ENCODE peak calls at places on chromosome 14, in seven cellular contexts. One of them, this sample, is unnamed.

GRCh38 chr14:63874223-63874622 is 21.4 kb downstream of the SYNE2 start:
- DNase-seq in B cell: no peak
- DNase-seq in tibial artery: no peak
- DNase-seq in cardiac fibroblast: no peak
- DNase-seq in MM.1S: no peak
- DNase-seq in endothelial cell: peak; percentile 23
- DNase-seq in brain microvascular endothelial cell: no peak
- DNase-seq in this sample: no peak

GRCh38 chr14:59463773-59464650 is 1.2 kb downstream of the GPR135 start:
- DNase-seq in B cell: no peak
- DNase-seq in tibial artery: peak; percentile 63
- DNase-seq in cardiac fibroblast: peak; percentile 51
- DNase-seq in MM.1S: no peak
- DNase-seq in endothelial cell: peak; percentile 24
- DNase-seq in brain microvascular endothelial cell: no peak
- DNase-seq in this sample: peak; percentile 54

GRCh38 chr14:46108228-46108627 is 543.4 kb downstream of the RPL10L start:
- DNase-seq in B cell: no peak
- DNase-seq in tibial artery: no peak
- DNase-seq in cardiac fibroblast: no peak
- DNase-seq in MM.1S: no peak
- DNase-seq in endothelial cell: no peak
- DNase-seq in brain microvascular endothelial cell: no peak
- DNase-seq in this sample: no peak

GRCh38 chr14:69648480-69649414 is 37.4 kb downstream of the SUSD6 start:
- DNase-seq in B cell: no peak
- DNase-seq in tibial artery: no peak
- DNase-seq in cardiac fibroblast: peak; percentile 63
- DNase-seq in MM.1S: peak; percentile 17
- DNase-seq in endothelial cell: no peak
- DNase-seq in brain microvascular endothelial cell: peak; percentile 65
- DNase-seq in this sample: no peak

GRCh38 chr14:23086565-23086964 is 8.4 kb downstream of the ACIN1 start:
- DNase-seq in B cell: no peak
- DNase-seq in tibial artery: no peak
- DNase-seq in cardiac fibroblast: no peak
- DNase-seq in MM.1S: no peak
- DNase-seq in endothelial cell: no peak
- DNase-seq in brain microvascular endothelial cell: no peak
- DNase-seq in this sample: no peak

GRCh38 chr14:44961151-44961729 is 507 bp downstream of the KLHL28 start:
- DNase-seq in B cell: peak; percentile 70
- DNase-seq in tibial artery: peak; percentile 71
- DNase-seq in cardiac fibroblast: peak; percentile 71
- DNase-seq in MM.1S: peak; percentile 43
- DNase-seq in endothelial cell: peak; percentile 56
- DNase-seq in brain microvascular endothelial cell: peak; percentile 46
- DNase-seq in this sample: peak; percentile 76

GRCh38 chr14:59507752-59508103 is 23.4 kb downstream of the JKAMP start:
- DNase-seq in B cell: no peak
- DNase-seq in tibial artery: no peak
- DNase-seq in cardiac fibroblast: no peak
- DNase-seq in MM.1S: no peak
- DNase-seq in endothelial cell: no peak
- DNase-seq in brain microvascular endothelial cell: no peak
- DNase-seq in this sample: no peak

GRCh38 chr14:105862581-105863239 is 336.3 kb downstream of the TMEM121 start:
- DNase-seq in B cell: peak; percentile 60
- DNase-seq in tibial artery: no peak
- DNase-seq in cardiac fibroblast: no peak
- DNase-seq in MM.1S: peak; percentile 5
- DNase-seq in endothelial cell: no peak
- DNase-seq in brain microvascular endothelial cell: no peak
- DNase-seq in this sample: no peak

GRCh38 chr14:91032250-91032649 is 28.2 kb downstream of the RPS6KA5 start:
- DNase-seq in B cell: no peak
- DNase-seq in tibial artery: no peak
- DNase-seq in cardiac fibroblast: no peak
- DNase-seq in MM.1S: no peak
- DNase-seq in endothelial cell: no peak
- DNase-seq in brain microvascular endothelial cell: no peak
- DNase-seq in this sample: no peak

GRCh38 chr14:51564986-51565604 is 86.6 kb upstream of the FRMD6 start:
- DNase-seq in B cell: no peak
- DNase-seq in tibial artery: no peak
- DNase-seq in cardiac fibroblast: no peak
- DNase-seq in MM.1S: no peak
- DNase-seq in endothelial cell: no peak
- DNase-seq in brain microvascular endothelial cell: no peak
- DNase-seq in this sample: no peak

GRCh38 chr14:77200406-77200985 is 18.9 kb downstream of the TMEM63C start:
- DNase-seq in B cell: no peak
- DNase-seq in tibial artery: no peak
- DNase-seq in cardiac fibroblast: no peak
- DNase-seq in MM.1S: no peak
- DNase-seq in endothelial cell: no peak
- DNase-seq in brain microvascular endothelial cell: no peak
- DNase-seq in this sample: peak; percentile 40

GRCh38 chr14:66284346-66284745 is 201.8 kb upstream of the CCDC196 start:
- DNase-seq in B cell: no peak
- DNase-seq in tibial artery: no peak
- DNase-seq in cardiac fibroblast: no peak
- DNase-seq in MM.1S: no peak
- DNase-seq in endothelial cell: no peak
- DNase-seq in brain microvascular endothelial cell: peak; percentile 16
- DNase-seq in this sample: no peak

GRCh38 chr14:105199093-105199492 is 18.0 kb upstream of the NUDT14 start:
- DNase-seq in B cell: no peak
- DNase-seq in tibial artery: no peak
- DNase-seq in cardiac fibroblast: peak; percentile 58
- DNase-seq in MM.1S: no peak
- DNase-seq in endothelial cell: no peak
- DNase-seq in brain microvascular endothelial cell: peak; percentile 37
- DNase-seq in this sample: no peak

GRCh38 chr14:104355101-104355691 is 216.8 kb downstream of the KIF26A start:
- DNase-seq in B cell: no peak
- DNase-seq in tibial artery: peak; percentile 46
- DNase-seq in cardiac fibroblast: no peak
- DNase-seq in MM.1S: no peak
- DNase-seq in endothelial cell: no peak
- DNase-seq in brain microvascular endothelial cell: no peak
- DNase-seq in this sample: peak; percentile 45

GRCh38 chr14:34539407-34540180 is at the start of gene EAPP:
- DNase-seq in B cell: peak; percentile 99
- DNase-seq in tibial artery: peak; percentile 99
- DNase-seq in cardiac fibroblast: peak; percentile 99
- DNase-seq in MM.1S: peak; percentile 89
- DNase-seq in endothelial cell: peak; percentile 93
- DNase-seq in brain microvascular endothelial cell: peak; percentile 96
- DNase-seq in this sample: peak; percentile 96

GRCh38 chr14:105532735-105533141 is 6.4 kb downstream of the TMEM121 start:
- DNase-seq in B cell: peak; percentile 75
- DNase-seq in tibial artery: peak; percentile 57
- DNase-seq in cardiac fibroblast: peak; percentile 42
- DNase-seq in MM.1S: no peak
- DNase-seq in endothelial cell: peak; percentile 43
- DNase-seq in brain microvascular endothelial cell: peak; percentile 8
- DNase-seq in this sample: peak; percentile 28

GRCh38 chr14:68757618-68758081 is 35.2 kb downstream of the ZFP36L1 start:
- DNase-seq in B cell: peak; percentile 61
- DNase-seq in tibial artery: peak; percentile 75
- DNase-seq in cardiac fibroblast: peak; percentile 19
- DNase-seq in MM.1S: no peak
- DNase-seq in endothelial cell: no peak
- DNase-seq in brain microvascular endothelial cell: no peak
- DNase-seq in this sample: no peak

GRCh38 chr14:40240456-40240855 is 808.2 kb upstream of the FBXO33 start:
- DNase-seq in B cell: no peak
- DNase-seq in tibial artery: no peak
- DNase-seq in cardiac fibroblast: no peak
- DNase-seq in MM.1S: no peak
- DNase-seq in endothelial cell: no peak
- DNase-seq in brain microvascular endothelial cell: no peak
- DNase-seq in this sample: no peak

GRCh38 chr14:26200675-26201074 is 397.2 kb downstream of the NOVA1 start:
- DNase-seq in B cell: no peak
- DNase-seq in tibial artery: no peak
- DNase-seq in cardiac fibroblast: no peak
- DNase-seq in MM.1S: no peak
- DNase-seq in endothelial cell: no peak
- DNase-seq in brain microvascular endothelial cell: no peak
- DNase-seq in this sample: no peak

GRCh38 chr14:49972199-49972671 is 79.4 kb downstream of the ARF6 start:
- DNase-seq in B cell: no peak
- DNase-seq in tibial artery: no peak
- DNase-seq in cardiac fibroblast: peak; percentile 69
- DNase-seq in MM.1S: peak; percentile 6
- DNase-seq in endothelial cell: no peak
- DNase-seq in brain microvascular endothelial cell: no peak
- DNase-seq in this sample: no peak

GRCh38 chr14:32564591-32564990 is 235.5 kb downstream of the AKAP6 start:
- DNase-seq in B cell: no peak
- DNase-seq in tibial artery: no peak
- DNase-seq in cardiac fibroblast: peak; percentile 56
- DNase-seq in MM.1S: no peak
- DNase-seq in endothelial cell: no peak
- DNase-seq in brain microvascular endothelial cell: no peak
- DNase-seq in this sample: no peak

GRCh38 chr14:52012635-52013034 is 23.3 kb downstream of the RTRAF start:
- DNase-seq in B cell: no peak
- DNase-seq in tibial artery: peak; percentile 79
- DNase-seq in cardiac fibroblast: peak; percentile 95
- DNase-seq in MM.1S: no peak
- DNase-seq in endothelial cell: no peak
- DNase-seq in brain microvascular endothelial cell: no peak
- DNase-seq in this sample: no peak

GRCh38 chr14:69318241-69318640 is 58.3 kb downstream of the GALNT16 start:
- DNase-seq in B cell: no peak
- DNase-seq in tibial artery: peak; percentile 51
- DNase-seq in cardiac fibroblast: no peak
- DNase-seq in MM.1S: no peak
- DNase-seq in endothelial cell: no peak
- DNase-seq in brain microvascular endothelial cell: no peak
- DNase-seq in this sample: no peak

GRCh38 chr14:105168979-105169507 is 467 bp upstream of the JAG2 start:
- DNase-seq in B cell: no peak
- DNase-seq in tibial artery: no peak
- DNase-seq in cardiac fibroblast: no peak
- DNase-seq in MM.1S: no peak
- DNase-seq in endothelial cell: peak; percentile 88
- DNase-seq in brain microvascular endothelial cell: no peak
- DNase-seq in this sample: peak; percentile 86

GRCh38 chr14:52446355-52446754 is 106.0 kb downstream of the TXNDC16 start:
- DNase-seq in B cell: no peak
- DNase-seq in tibial artery: no peak
- DNase-seq in cardiac fibroblast: no peak
- DNase-seq in MM.1S: no peak
- DNase-seq in endothelial cell: no peak
- DNase-seq in brain microvascular endothelial cell: no peak
- DNase-seq in this sample: no peak

GRCh38 chr14:67944605-67945004 is 125.0 kb downstream of the RAD51B start:
- DNase-seq in B cell: no peak
- DNase-seq in tibial artery: no peak
- DNase-seq in cardiac fibroblast: no peak
- DNase-seq in MM.1S: no peak
- DNase-seq in endothelial cell: no peak
- DNase-seq in brain microvascular endothelial cell: no peak
- DNase-seq in this sample: no peak

GRCh38 chr14:79584679-79585078 is 626.6 kb downstream of the DIO2 start:
- DNase-seq in B cell: no peak
- DNase-seq in tibial artery: no peak
- DNase-seq in cardiac fibroblast: peak; percentile 67
- DNase-seq in MM.1S: no peak
- DNase-seq in endothelial cell: no peak
- DNase-seq in brain microvascular endothelial cell: peak; percentile 91
- DNase-seq in this sample: no peak
- TF ChIP-seq CTCF in B cell: no peak
- TF ChIP-seq CTCF in tibial artery: no peak
- TF ChIP-seq CTCF in cardiac fibroblast: peak; percentile 25
- TF ChIP-seq CTCF in MM.1S: no peak
- TF ChIP-seq CTCF in endothelial cell: no peak
- TF ChIP-seq CTCF in brain microvascular endothelial cell: peak; percentile 70
- TF ChIP-seq CTCF in this sample: no peak

GRCh38 chr14:72907886-72908285 is 14.0 kb upstream of the DPF3 start:
- DNase-seq in B cell: no peak
- DNase-seq in tibial artery: no peak
- DNase-seq in cardiac fibroblast: no peak
- DNase-seq in MM.1S: no peak
- DNase-seq in endothelial cell: no peak
- DNase-seq in brain microvascular endothelial cell: peak; percentile 82
- DNase-seq in this sample: no peak
- TF ChIP-seq CTCF in B cell: no peak
- TF ChIP-seq CTCF in tibial artery: no peak
- TF ChIP-seq CTCF in cardiac fibroblast: no peak
- TF ChIP-seq CTCF in MM.1S: no peak
- TF ChIP-seq CTCF in endothelial cell: no peak
- TF ChIP-seq CTCF in brain microvascular endothelial cell: no peak
- TF ChIP-seq CTCF in this sample: no peak

DNA sequence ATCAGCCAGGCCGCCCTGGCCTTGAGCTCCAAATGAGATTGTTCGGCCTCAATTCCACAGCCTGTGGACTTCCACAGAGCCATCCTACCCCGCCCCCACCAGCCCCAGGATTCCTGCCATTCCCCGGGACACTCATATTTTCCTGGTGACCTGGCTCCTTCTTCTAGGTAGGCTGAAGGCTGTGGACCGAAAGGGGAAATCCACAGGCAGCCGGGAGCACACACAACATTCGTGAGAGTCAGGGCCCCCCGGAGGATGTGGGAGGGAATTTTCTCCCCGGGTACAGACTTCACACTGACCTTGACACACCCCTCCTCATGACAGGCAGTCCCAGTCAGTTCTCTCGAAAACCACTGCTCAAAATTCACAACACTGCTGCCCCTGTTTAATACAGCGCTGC is 39.9 kb downstream of the RIN3 start:
- DNase-seq in B cell: no peak
- DNase-seq in tibial artery: no peak
- DNase-seq in cardiac fibroblast: peak; percentile 60
- DNase-seq in MM.1S: no peak
- DNase-seq in endothelial cell: peak; percentile 29
- DNase-seq in brain microvascular endothelial cell: peak; percentile 67
- DNase-seq in this sample: no peak
- TF ChIP-seq CTCF in B cell: no peak
- TF ChIP-seq CTCF in tibial artery: no peak
- TF ChIP-seq CTCF in cardiac fibroblast: peak; percentile 16
- TF ChIP-seq CTCF in MM.1S: no peak
- TF ChIP-seq CTCF in endothelial cell: no peak
- TF ChIP-seq CTCF in brain microvascular endothelial cell: peak; percentile 45
- TF ChIP-seq CTCF in this sample: no peak

DNA sequence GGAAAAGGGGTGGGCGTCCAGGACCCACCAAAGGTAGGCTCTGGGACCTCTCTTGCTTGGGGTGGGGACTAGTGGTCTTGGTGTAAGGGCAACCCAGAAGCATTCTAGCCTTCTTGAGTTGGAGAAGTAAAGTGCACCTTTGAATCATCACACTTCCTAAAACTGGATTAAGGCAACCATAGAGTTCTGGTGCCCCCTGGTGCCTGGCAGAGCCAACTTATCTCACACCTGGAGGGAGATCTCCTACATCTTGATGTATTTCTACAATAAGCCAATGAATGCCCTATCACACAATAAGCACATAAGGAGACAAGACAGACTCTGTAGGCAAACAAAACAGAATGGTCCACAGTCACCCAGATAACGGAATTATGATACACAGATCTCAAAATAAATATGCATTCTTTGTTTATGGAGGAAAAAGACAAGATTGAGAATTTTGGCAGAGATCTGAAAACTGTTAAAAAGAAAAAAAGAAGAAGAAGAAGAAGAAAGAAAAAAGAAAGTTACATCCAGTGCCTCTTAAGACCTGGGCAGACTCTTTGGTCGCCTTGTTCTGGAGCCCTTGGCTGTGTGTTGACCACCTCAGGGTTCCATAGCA is 95.9 kb upstream of the PPP2R5C start:
- DNase-seq in B cell: peak; percentile 42
- DNase-seq in tibial artery: no peak
- DNase-seq in cardiac fibroblast: peak; percentile 48
- DNase-seq in MM.1S: peak; percentile 40
- DNase-seq in endothelial cell: peak; percentile 75
- DNase-seq in brain microvascular endothelial cell: peak; percentile 6
- DNase-seq in this sample: peak; percentile 58
- TF ChIP-seq CTCF in B cell: no peak
- TF ChIP-seq CTCF in tibial artery: no peak
- TF ChIP-seq CTCF in cardiac fibroblast: peak; percentile 49
- TF ChIP-seq CTCF in MM.1S: peak; percentile 43
- TF ChIP-seq CTCF in endothelial cell: peak; percentile 59
- TF ChIP-seq CTCF in brain microvascular endothelial cell: peak; percentile 67
- TF ChIP-seq CTCF in this sample: no peak